ENCODE peak calls at places on chromosomes 3 and 15, in nine cellular contexts. One of them, this sample, is unnamed.

GRCh38 chr3:151085227-151085888 is at the start of gene MED12L:
- DNase-seq in CD4-positive, alpha-beta memory T cell: peak; percentile 33
- DNase-seq in prostate gland: peak; percentile 62
- DNase-seq in aorta: peak; percentile 91
- DNase-seq in heart right ventricle: peak; percentile 60
- DNase-seq in esophagus squamous epithelium: no peak
- DNase-seq in left ventricle myocardium inferior: peak; percentile 68
- DNase-seq in fibroblast of lung: peak; percentile 70
- DNase-seq in tibial nerve: no peak
- DNase-seq in this sample: peak; percentile 81

GRCh38 chr3:126287536-126288181 is 69.5 kb downstream of the KLF15 start:
- DNase-seq in CD4-positive, alpha-beta memory T cell: no peak
- DNase-seq in prostate gland: peak; percentile 41
- DNase-seq in aorta: peak; percentile 91
- DNase-seq in heart right ventricle: peak; percentile 62
- DNase-seq in esophagus squamous epithelium: no peak
- DNase-seq in left ventricle myocardium inferior: peak; percentile 72
- DNase-seq in fibroblast of lung: peak; percentile 63
- DNase-seq in tibial nerve: peak; percentile 47
- DNase-seq in this sample: peak; percentile 70

GRCh38 chr3:169886671-169887070 is 16.9 kb upstream of the LRRC31 start:
- DNase-seq in CD4-positive, alpha-beta memory T cell: no peak
- DNase-seq in prostate gland: peak; percentile 63
- DNase-seq in aorta: peak; percentile 88
- DNase-seq in heart right ventricle: peak; percentile 84
- DNase-seq in esophagus squamous epithelium: no peak
- DNase-seq in left ventricle myocardium inferior: peak; percentile 77
- DNase-seq in fibroblast of lung: peak; percentile 69
- DNase-seq in tibial nerve: no peak
- DNase-seq in this sample: peak; percentile 34

GRCh38 chr15:62648954-62649353 is 393.6 kb upstream of the TPM1 start:
- DNase-seq in CD4-positive, alpha-beta memory T cell: no peak
- DNase-seq in prostate gland: no peak
- DNase-seq in aorta: no peak
- DNase-seq in heart right ventricle: no peak
- DNase-seq in esophagus squamous epithelium: no peak
- DNase-seq in left ventricle myocardium inferior: no peak
- DNase-seq in fibroblast of lung: peak; percentile 41
- DNase-seq in tibial nerve: no peak
- DNase-seq in this sample: no peak

GRCh38 chr15:34065261-34065660 is 26.3 kb upstream of the AVEN start:
- DNase-seq in CD4-positive, alpha-beta memory T cell: no peak
- DNase-seq in prostate gland: no peak
- DNase-seq in aorta: no peak
- DNase-seq in heart right ventricle: no peak
- DNase-seq in esophagus squamous epithelium: no peak
- DNase-seq in left ventricle myocardium inferior: no peak
- DNase-seq in fibroblast of lung: no peak
- DNase-seq in tibial nerve: no peak
- DNase-seq in this sample: no peak

GRCh38 chr3:139113231-139113749 is 68.6 kb upstream of the PRR23C start:
- DNase-seq in CD4-positive, alpha-beta memory T cell: no peak
- DNase-seq in prostate gland: no peak
- DNase-seq in aorta: no peak
- DNase-seq in heart right ventricle: no peak
- DNase-seq in esophagus squamous epithelium: no peak
- DNase-seq in left ventricle myocardium inferior: no peak
- DNase-seq in fibroblast of lung: no peak
- DNase-seq in tibial nerve: no peak
- DNase-seq in this sample: no peak

GRCh38 chr3:132236701-132237651 is 80.2 kb upstream of the ACP3 start:
- DNase-seq in CD4-positive, alpha-beta memory T cell: no peak
- DNase-seq in prostate gland: no peak
- DNase-seq in aorta: no peak
- DNase-seq in heart right ventricle: no peak
- DNase-seq in esophagus squamous epithelium: no peak
- DNase-seq in left ventricle myocardium inferior: no peak
- DNase-seq in fibroblast of lung: peak; percentile 26
- DNase-seq in tibial nerve: no peak
- DNase-seq in this sample: no peak

GRCh38 chr3:48222616-48223513 is at the start of gene CAMP:
- DNase-seq in CD4-positive, alpha-beta memory T cell: no peak
- DNase-seq in prostate gland: peak; percentile 51
- DNase-seq in aorta: peak; percentile 86
- DNase-seq in heart right ventricle: no peak
- DNase-seq in esophagus squamous epithelium: no peak
- DNase-seq in left ventricle myocardium inferior: peak; percentile 72
- DNase-seq in fibroblast of lung: peak; percentile 36
- DNase-seq in tibial nerve: peak; percentile 35
- DNase-seq in this sample: peak; percentile 46

GRCh38 chr15:65888998-65889397 is 19.7 kb downstream of the RAB11A start:
- DNase-seq in CD4-positive, alpha-beta memory T cell: no peak
- DNase-seq in prostate gland: no peak
- DNase-seq in aorta: no peak
- DNase-seq in heart right ventricle: no peak
- DNase-seq in esophagus squamous epithelium: no peak
- DNase-seq in left ventricle myocardium inferior: no peak
- DNase-seq in fibroblast of lung: no peak
- DNase-seq in tibial nerve: no peak
- DNase-seq in this sample: no peak

GRCh38 chr15:65883571-65883970 is 14.3 kb downstream of the RAB11A start:
- DNase-seq in CD4-positive, alpha-beta memory T cell: no peak
- DNase-seq in prostate gland: no peak
- DNase-seq in aorta: no peak
- DNase-seq in heart right ventricle: no peak
- DNase-seq in esophagus squamous epithelium: no peak
- DNase-seq in left ventricle myocardium inferior: no peak
- DNase-seq in fibroblast of lung: no peak
- DNase-seq in tibial nerve: no peak
- DNase-seq in this sample: no peak

GRCh38 chr15:65884511-65884910 is 15.2 kb downstream of the RAB11A start:
- DNase-seq in CD4-positive, alpha-beta memory T cell: peak; percentile 9
- DNase-seq in prostate gland: no peak
- DNase-seq in aorta: no peak
- DNase-seq in heart right ventricle: no peak
- DNase-seq in esophagus squamous epithelium: no peak
- DNase-seq in left ventricle myocardium inferior: no peak
- DNase-seq in fibroblast of lung: no peak
- DNase-seq in tibial nerve: no peak
- DNase-seq in this sample: no peak

GRCh38 chr15:65887565-65887964 is 18.3 kb downstream of the RAB11A start:
- DNase-seq in CD4-positive, alpha-beta memory T cell: peak; percentile 64
- DNase-seq in prostate gland: no peak
- DNase-seq in aorta: no peak
- DNase-seq in heart right ventricle: no peak
- DNase-seq in esophagus squamous epithelium: no peak
- DNase-seq in left ventricle myocardium inferior: no peak
- DNase-seq in fibroblast of lung: no peak
- DNase-seq in tibial nerve: no peak
- DNase-seq in this sample: no peak

GRCh38 chr15:65885668-65886218 is 16.5 kb downstream of the RAB11A start:
- DNase-seq in CD4-positive, alpha-beta memory T cell: no peak
- DNase-seq in prostate gland: no peak
- DNase-seq in aorta: no peak
- DNase-seq in heart right ventricle: no peak
- DNase-seq in esophagus squamous epithelium: no peak
- DNase-seq in left ventricle myocardium inferior: no peak
- DNase-seq in fibroblast of lung: no peak
- DNase-seq in tibial nerve: no peak
- DNase-seq in this sample: no peak
- H3K4me1 ChIP-seq in CD4-positive, alpha-beta memory T cell: peaks cover 76% of the 10 kb centered on the region
- H3K4me1 ChIP-seq in prostate gland: no peaks in the 10 kb centered on the region
- H3K4me1 ChIP-seq in aorta: no peaks in the 10 kb centered on the region
- H3K4me1 ChIP-seq in heart right ventricle: peaks cover 18% of the 10 kb centered on the region
- H3K4me1 ChIP-seq in esophagus squamous epithelium: peaks cover 51% of the 10 kb centered on the region
- H3K4me1 ChIP-seq in left ventricle myocardium inferior: peaks cover 40% of the 10 kb centered on the region
- H3K4me1 ChIP-seq in fibroblast of lung: no peaks in the 10 kb centered on the region
- H3K4me1 ChIP-seq in tibial nerve: no peaks in the 10 kb centered on the region
- H3K4me1 ChIP-seq in this sample: no peaks in the 10 kb centered on the region

DNA sequence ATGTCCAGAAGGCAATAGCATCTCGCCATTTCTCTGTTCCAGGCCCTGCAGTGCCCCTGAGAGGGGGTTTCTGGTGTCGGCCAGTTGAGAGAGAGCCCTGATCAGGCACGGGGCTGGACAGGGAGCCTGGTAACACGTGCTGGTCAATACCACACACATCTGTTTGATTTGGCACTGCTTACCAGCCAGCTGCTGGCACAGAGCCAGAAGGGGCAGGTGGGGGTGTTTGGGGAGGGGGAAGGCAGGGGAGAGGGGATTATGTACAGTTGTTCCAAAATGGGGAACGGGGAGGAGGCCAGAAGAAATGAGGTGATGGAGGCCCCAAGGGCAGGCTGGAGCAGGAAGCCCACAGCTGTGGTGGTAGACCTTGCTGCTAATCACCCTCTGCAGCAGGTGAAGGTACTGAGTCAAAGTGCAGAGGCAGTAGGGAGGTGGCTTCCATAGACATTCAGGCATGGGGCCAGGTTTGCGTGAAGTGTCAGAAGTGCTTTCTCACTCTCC is 153.5 kb upstream of the LPP start:
- DNase-seq in CD4-positive, alpha-beta memory T cell: peak; percentile 13
- DNase-seq in prostate gland: no peak
- DNase-seq in aorta: no peak
- DNase-seq in heart right ventricle: no peak
- DNase-seq in esophagus squamous epithelium: no peak
- DNase-seq in left ventricle myocardium inferior: no peak
- DNase-seq in fibroblast of lung: no peak
- DNase-seq in tibial nerve: no peak
- DNase-seq in this sample: no peak
- H3K4me1 ChIP-seq in CD4-positive, alpha-beta memory T cell: peaks cover 68% of the 10 kb centered on the region
- H3K4me1 ChIP-seq in prostate gland: peaks cover 4% of the 10 kb centered on the region
- H3K4me1 ChIP-seq in aorta: peaks cover 2% of the 10 kb centered on the region
- H3K4me1 ChIP-seq in heart right ventricle: no peaks in the 10 kb centered on the region
- H3K4me1 ChIP-seq in esophagus squamous epithelium: peaks cover 18% of the 10 kb centered on the region
- H3K4me1 ChIP-seq in left ventricle myocardium inferior: peaks cover 4% of the 10 kb centered on the region
- H3K4me1 ChIP-seq in fibroblast of lung: no peaks in the 10 kb centered on the region
- H3K4me1 ChIP-seq in tibial nerve: peaks cover 4% of the 10 kb centered on the region
- H3K4me1 ChIP-seq in this sample: no peaks in the 10 kb centered on the region

GRCh38 chr15:40928351-40928974 is 677 bp upstream of the DLL4 start:
- DNase-seq in CD4-positive, alpha-beta memory T cell: no peak
- DNase-seq in prostate gland: no peak
- DNase-seq in aorta: no peak
- DNase-seq in heart right ventricle: no peak
- DNase-seq in esophagus squamous epithelium: no peak
- DNase-seq in left ventricle myocardium inferior: no peak
- DNase-seq in fibroblast of lung: no peak
- DNase-seq in tibial nerve: no peak
- DNase-seq in this sample: no peak

GRCh38 chr15:40927497-40928346 is 1.4 kb upstream of the DLL4 start:
- DNase-seq in CD4-positive, alpha-beta memory T cell: no peak
- DNase-seq in prostate gland: no peak
- DNase-seq in aorta: no peak
- DNase-seq in heart right ventricle: no peak
- DNase-seq in esophagus squamous epithelium: no peak
- DNase-seq in left ventricle myocardium inferior: no peak
- DNase-seq in fibroblast of lung: no peak
- DNase-seq in tibial nerve: no peak
- DNase-seq in this sample: no peak

GRCh38 chr15:40925495-40925862 is 3.7 kb upstream of the DLL4 start:
- DNase-seq in CD4-positive, alpha-beta memory T cell: no peak
- DNase-seq in prostate gland: no peak
- DNase-seq in aorta: no peak
- DNase-seq in heart right ventricle: no peak
- DNase-seq in esophagus squamous epithelium: no peak
- DNase-seq in left ventricle myocardium inferior: no peak
- DNase-seq in fibroblast of lung: no peak
- DNase-seq in tibial nerve: no peak
- DNase-seq in this sample: no peak

GRCh38 chr15:40926659-40927496 is 2.3 kb upstream of the DLL4 start:
- DNase-seq in CD4-positive, alpha-beta memory T cell: no peak
- DNase-seq in prostate gland: no peak
- DNase-seq in aorta: no peak
- DNase-seq in heart right ventricle: no peak
- DNase-seq in esophagus squamous epithelium: no peak
- DNase-seq in left ventricle myocardium inferior: no peak
- DNase-seq in fibroblast of lung: no peak
- DNase-seq in tibial nerve: no peak
- DNase-seq in this sample: no peak

DNA sequence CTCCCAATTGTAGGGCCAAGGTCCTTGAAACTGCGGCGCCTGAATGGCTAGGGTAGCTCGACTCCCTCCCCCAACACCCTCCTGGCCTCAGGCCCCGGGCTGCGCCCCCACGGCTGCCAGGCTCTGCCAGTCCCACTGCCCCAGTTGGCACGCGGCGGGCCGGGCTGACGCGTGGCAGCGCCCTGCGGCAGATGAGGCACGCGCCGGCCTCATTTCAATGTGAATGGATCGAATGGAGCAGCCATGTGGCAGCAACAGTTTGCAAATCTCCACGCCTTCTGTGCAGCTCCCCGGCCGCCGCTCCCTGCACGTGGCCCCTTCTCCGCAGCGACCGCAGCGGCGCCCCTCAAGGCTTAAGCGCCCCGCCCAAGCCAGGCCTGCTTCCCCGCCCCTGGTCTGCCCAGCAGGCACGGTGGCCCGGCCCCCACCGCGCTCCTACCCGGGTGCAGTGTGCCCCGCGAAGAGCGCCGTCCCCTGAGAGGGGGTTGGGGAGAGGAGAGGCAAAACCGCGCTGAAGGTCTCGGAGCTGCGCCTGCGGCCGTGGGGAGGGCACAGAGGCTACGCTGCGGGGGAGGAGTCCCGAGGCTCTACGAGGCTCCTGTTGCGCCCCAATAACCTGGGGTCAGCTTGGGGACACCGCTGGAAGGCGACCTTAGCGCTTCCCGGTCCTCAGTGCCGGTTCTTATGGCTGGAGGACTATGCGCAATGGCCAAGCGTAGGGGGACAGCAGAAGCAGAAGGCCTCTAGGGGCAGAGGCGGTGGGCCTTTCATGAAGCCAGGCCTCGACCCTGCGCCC is 3.1 kb upstream of the DLL4 start:
- DNase-seq in CD4-positive, alpha-beta memory T cell: no peak
- DNase-seq in prostate gland: no peak
- DNase-seq in aorta: no peak
- DNase-seq in heart right ventricle: no peak
- DNase-seq in esophagus squamous epithelium: no peak
- DNase-seq in left ventricle myocardium inferior: no peak
- DNase-seq in fibroblast of lung: peak; percentile 31
- DNase-seq in tibial nerve: no peak
- DNase-seq in this sample: no peak
- H3K4me1 ChIP-seq in CD4-positive, alpha-beta memory T cell: peaks cover 50% of the 10 kb centered on the region
- H3K4me1 ChIP-seq in prostate gland: peaks cover 25% of the 10 kb centered on the region
- H3K4me1 ChIP-seq in aorta: no peaks in the 10 kb centered on the region
- H3K4me1 ChIP-seq in heart right ventricle: peaks cover 56% of the 10 kb centered on the region
- H3K4me1 ChIP-seq in esophagus squamous epithelium: peaks cover 57% of the 10 kb centered on the region
- H3K4me1 ChIP-seq in left ventricle myocardium inferior: peaks cover 64% of the 10 kb centered on the region
- H3K4me1 ChIP-seq in fibroblast of lung: peaks cover 11% of the 10 kb centered on the region
- H3K4me1 ChIP-seq in tibial nerve: peaks cover 57% of the 10 kb centered on the region
- H3K4me1 ChIP-seq in this sample: peaks cover 11% of the 10 kb centered on the region

GRCh38 chr3:157121522-157121921 is 38.4 kb downstream of the CCNL1 start:
- DNase-seq in CD4-positive, alpha-beta memory T cell: no peak
- DNase-seq in prostate gland: no peak
- DNase-seq in aorta: no peak
- DNase-seq in heart right ventricle: no peak
- DNase-seq in esophagus squamous epithelium: no peak
- DNase-seq in left ventricle myocardium inferior: no peak
- DNase-seq in fibroblast of lung: no peak
- DNase-seq in tibial nerve: no peak
- DNase-seq in this sample: no peak

GRCh38 chr3:157122116-157122515 is 37.8 kb downstream of the CCNL1 start:
- DNase-seq in CD4-positive, alpha-beta memory T cell: no peak
- DNase-seq in prostate gland: no peak
- DNase-seq in aorta: no peak
- DNase-seq in heart right ventricle: no peak
- DNase-seq in esophagus squamous epithelium: no peak
- DNase-seq in left ventricle myocardium inferior: no peak
- DNase-seq in fibroblast of lung: peak; percentile 90
- DNase-seq in tibial nerve: no peak
- DNase-seq in this sample: no peak

GRCh38 chr3:157125101-157125500 is 34.8 kb downstream of the CCNL1 start:
- DNase-seq in CD4-positive, alpha-beta memory T cell: no peak
- DNase-seq in prostate gland: no peak
- DNase-seq in aorta: no peak
- DNase-seq in heart right ventricle: no peak
- DNase-seq in esophagus squamous epithelium: no peak
- DNase-seq in left ventricle myocardium inferior: no peak
- DNase-seq in fibroblast of lung: no peak
- DNase-seq in tibial nerve: no peak
- DNase-seq in this sample: no peak

GRCh38 chr3:157126365-157126764 is 33.6 kb downstream of the CCNL1 start:
- DNase-seq in CD4-positive, alpha-beta memory T cell: no peak
- DNase-seq in prostate gland: no peak
- DNase-seq in aorta: no peak
- DNase-seq in heart right ventricle: no peak
- DNase-seq in esophagus squamous epithelium: no peak
- DNase-seq in left ventricle myocardium inferior: no peak
- DNase-seq in fibroblast of lung: no peak
- DNase-seq in tibial nerve: no peak
- DNase-seq in this sample: no peak

GRCh38 chr3:157123621-157124020 is 36.3 kb downstream of the CCNL1 start:
- DNase-seq in CD4-positive, alpha-beta memory T cell: no peak
- DNase-seq in prostate gland: no peak
- DNase-seq in aorta: no peak
- DNase-seq in heart right ventricle: no peak
- DNase-seq in esophagus squamous epithelium: no peak
- DNase-seq in left ventricle myocardium inferior: no peak
- DNase-seq in fibroblast of lung: no peak
- DNase-seq in tibial nerve: no peak
- DNase-seq in this sample: no peak
- H3K4me1 ChIP-seq in CD4-positive, alpha-beta memory T cell: peaks cover 18% of the 10 kb centered on the region
- H3K4me1 ChIP-seq in prostate gland: peaks cover 10% of the 10 kb centered on the region
- H3K4me1 ChIP-seq in aorta: no peaks in the 10 kb centered on the region
- H3K4me1 ChIP-seq in heart right ventricle: peaks cover 11% of the 10 kb centered on the region
- H3K4me1 ChIP-seq in esophagus squamous epithelium: peaks cover 5% of the 10 kb centered on the region
- H3K4me1 ChIP-seq in left ventricle myocardium inferior: peaks cover 25% of the 10 kb centered on the region
- H3K4me1 ChIP-seq in fibroblast of lung: peaks cover 9% of the 10 kb centered on the region
- H3K4me1 ChIP-seq in tibial nerve: peaks cover 23% of the 10 kb centered on the region
- H3K4me1 ChIP-seq in this sample: no peaks in the 10 kb centered on the region

This sample was measured in ovary.